ENCODE peak calls at places on chromosome 22, in five cellular contexts. X is stomach, O is ovary, Z is GM12878, F is upper lobe of left lung. A is an unnamed sample. For H3K9me3, the result is how much of the 10 kb centered on the place peaks cover.

GRCh38 chr22:24128631-24129601 is 52.4 kb upstream of the SUSD2 start:
- DNase-seq in Z (no peak), O (no peak), X (no peak), F (no peak), A (no peak)

GRCh38 chr22:25146906-25147754 is 52.5 kb upstream of the CRYBB3 start:
- DNase-seq in O (no peak), F (no peak), Z (no peak), X (no peak), A (no peak)

GRCh38 chr22:41177040-41177625 is 28.0 kb upstream of the L3MBTL2 start:
- DNase-seq in X (no peak), F (peak), Z (no peak), O (no peak), A (no peak)

GRCh38 chr22:20779813-20780148 is 5.9 kb downstream of the SERPIND1 start:
- DNase-seq in X (no peak), F (no peak), O (no peak), Z (no peak), A (no peak)

GRCh38 chr22:26708256-26709009 is 51.0 kb downstream of the MIAT start:
- DNase-seq in O (no peak), X (no peak), F (no peak), Z (peak), A (no peak)

GRCh38 chr22:44344407-44344806 is 31.7 kb upstream of the SHISAL1 start:
- DNase-seq in X (no peak), Z (no peak), F (no peak), O (no peak), A (no peak)

GRCh38 chr22:32796865-32797573 is 4.5 kb upstream of the TIMP3 start:
- DNase-seq in Z (no peak), O (peak), F (peak), X (peak), A (peak)

GRCh38 chr22:50460942-50461341 is 13.9 kb downstream of the SBF1 start:
- DNase-seq in F (peak), Z (no peak), X (peak), O (no peak), A (no peak)

GRCh38 chr22:43861529-43861928 is 784 bp downstream of the SULT4A1 start:
- DNase-seq in O (peak), Z (no peak), X (no peak), F (no peak), A (no peak)

GRCh38 chr22:42444060-42444904 is 12.1 kb upstream of the NFAM1 start:
- DNase-seq in O (peak), X (peak), Z (peak), F (peak), A (peak)
- TF ChIP-seq EP300 in O (peak), X (no peak), Z (no peak), F (peak), A (no peak)

DNA sequence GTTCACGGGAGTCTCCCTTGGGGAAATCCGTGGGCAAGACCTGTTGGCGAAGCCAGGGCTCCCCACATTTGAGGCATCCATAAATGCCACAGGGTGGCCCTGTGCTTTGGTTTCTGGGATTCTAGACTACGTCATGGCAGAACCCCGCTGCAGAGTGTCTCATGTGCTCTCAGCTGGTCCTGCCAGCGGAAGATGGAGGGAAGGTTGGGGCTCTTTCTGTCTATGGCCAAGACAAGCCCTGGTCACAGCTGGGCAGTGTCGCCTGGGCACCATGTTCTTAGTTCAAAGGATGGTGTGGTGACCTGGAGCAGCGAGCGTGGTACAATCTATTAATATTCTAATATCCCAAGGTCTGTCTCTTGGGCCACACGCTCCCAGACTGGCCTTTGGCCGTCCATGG is 511.7 kb downstream of the TBC1D22A start:
- DNase-seq in F (no peak), X (no peak), O (no peak), Z (no peak), A (no peak)
- H3K9me3 ChIP-seq in F (under half), X (under half), O (under half), Z (under half), A (under half)

GRCh38 chr22:31291716-31292644 is at the start of gene PIK3IP1:
- DNase-seq in O (peak), X (peak), F (peak), Z (peak), A (peak)
- TF ChIP-seq EP300 in O (no peak), X (no peak), F (peak), Z (no peak), A (peak)

DNA sequence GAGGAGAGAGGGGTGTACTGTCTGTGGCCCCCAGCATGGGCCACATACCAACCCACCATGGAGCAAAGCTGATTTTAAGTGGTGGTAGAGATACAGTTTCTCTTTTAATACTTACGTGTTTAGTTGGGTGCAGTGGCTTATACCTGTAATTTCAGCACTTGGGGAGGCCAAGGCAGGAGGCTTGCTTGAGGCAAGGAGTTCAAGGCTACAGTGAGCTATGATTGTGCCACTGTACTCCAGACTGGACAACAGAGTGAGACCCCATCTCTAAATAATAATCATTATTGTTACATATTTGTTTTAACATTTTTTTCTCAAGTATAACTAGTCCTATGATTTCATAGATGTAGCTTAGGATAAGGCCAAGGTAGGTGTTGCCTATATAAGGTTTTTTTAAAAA is 8.8 kb downstream of the GGA1 start:
- DNase-seq in X (no peak), F (no peak), Z (no peak), O (no peak), A (no peak)
- H3K9me3 ChIP-seq in X (under half), F (under half), Z (under half), O (under half), A (under half)

DNA sequence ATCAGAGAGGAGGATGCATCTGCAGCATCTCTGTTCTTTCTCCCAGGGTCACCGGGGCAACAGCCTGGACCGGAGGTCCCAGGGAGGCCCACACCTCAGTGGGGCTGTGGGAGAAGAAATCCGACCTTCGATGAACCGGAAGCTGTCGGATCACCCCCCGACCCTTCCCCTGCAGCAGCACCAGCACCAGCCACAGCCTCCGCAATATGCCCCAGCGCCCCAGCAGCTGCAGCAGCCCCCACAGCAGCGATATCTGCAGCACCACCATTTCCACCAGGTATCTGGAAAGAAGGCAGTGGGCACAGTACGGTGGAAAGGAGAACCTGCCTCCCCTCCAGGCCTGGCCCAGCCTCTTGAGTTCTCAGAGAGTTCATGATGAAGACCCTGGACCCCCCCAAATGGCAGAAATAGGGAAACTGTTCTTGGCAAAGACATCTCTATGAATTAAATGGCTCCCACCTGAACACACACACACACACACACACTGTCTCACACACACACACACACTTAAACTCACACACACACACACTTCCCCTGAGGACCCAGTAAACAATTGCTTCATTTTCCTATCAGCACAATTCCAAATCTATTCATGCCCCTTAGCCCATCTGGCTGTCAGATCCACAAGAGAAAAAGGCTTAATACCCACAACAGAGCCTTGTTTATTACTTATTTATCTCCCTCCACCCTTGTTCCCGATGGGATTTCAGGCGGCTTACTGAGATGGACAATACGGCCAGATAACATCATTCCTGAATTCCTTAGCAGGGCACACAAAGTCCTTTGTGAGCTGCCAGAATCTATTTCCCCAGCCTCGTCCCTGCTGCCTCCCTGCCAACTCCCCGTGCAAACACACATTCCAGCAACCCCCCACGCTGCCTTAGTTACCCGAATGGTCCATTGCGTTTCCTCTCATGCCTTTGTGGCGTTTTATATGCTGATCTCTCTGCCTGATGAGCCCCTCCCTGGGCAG is 8.1 kb downstream of the TMA7B start:
- DNase-seq in O (peak), X (no peak), Z (no peak), F (no peak), A (peak)
- TF ChIP-seq EP300 in O (no peak), X (no peak), Z (no peak), F (peak), A (peak)

A was measured in tibial nerve.